ENCODE peak calls at places on chromosomes 13 and 19, in seven cellular contexts. R, K, N, O, E, B and W are unnamed samples.

GRCh38 chr19:57888107-57888493 is 737 bp downstream of the ZNF814 start:
- DNase-seq in R (no peak), K (no peak), N (peak), O (no peak), E (no peak), B (no peak), W (peak)

GRCh38 chr19:46176116-46176860 is 28.2 kb downstream of the IGFL2 start:
- DNase-seq in R (no peak), K (no peak), N (no peak), O (no peak), E (no peak), B (no peak), W (no peak)

GRCh38 chr13:113272791-113273190 is 24.2 kb upstream of the LAMP1 start:
- DNase-seq in R (no peak), K (no peak), N (no peak), O (no peak), E (no peak), B (no peak), W (no peak)

GRCh38 chr13:96053003-96053703 is at the start of gene UGGT2:
- DNase-seq in R (peak), K (peak), N (peak), O (peak), E (peak), B (no peak), W (peak)

GRCh38 chr19:18160792-18161690 is 8.1 kb downstream of the PIK3R2 start:
- DNase-seq in R (no peak), K (peak), N (peak), O (peak), E (no peak), B (peak), W (no peak)

GRCh38 chr19:49686503-49687088 is 2.8 kb upstream of the ADM5 start:
- DNase-seq in R (no peak), K (no peak), N (no peak), O (no peak), E (no peak), B (no peak), W (no peak)

GRCh38 chr13:59609421-59609820 is 554.3 kb downstream of the DIAPH3 start:
- DNase-seq in R (no peak), K (no peak), N (no peak), O (no peak), E (no peak), B (no peak), W (no peak)

GRCh38 chr19:18155095-18156087 is 2.4 kb downstream of the PIK3R2 start:
- DNase-seq in R (no peak), K (no peak), N (no peak), O (no peak), E (no peak), B (no peak), W (no peak)

GRCh38 chr13:43307921-43308433 is 284.6 kb downstream of the DNAJC15 start:
- DNase-seq in R (peak), K (peak), N (peak), O (peak), E (no peak), B (no peak), W (peak)

GRCh38 chr13:114101831-114102520 is 30.4 kb downstream of the RASA3 start:
- DNase-seq in R (no peak), K (peak), N (no peak), O (no peak), E (no peak), B (no peak), W (no peak)

GRCh38 chr13:111625526-111626315 is 305.3 kb downstream of the TEX29 start:
- DNase-seq in R (no peak), K (no peak), N (no peak), O (no peak), E (no peak), B (no peak), W (no peak)

GRCh38 chr13:94967183-94968039 is 255.1 kb upstream of the SOX21 start:
- DNase-seq in R (no peak), K (no peak), N (peak), O (no peak), E (no peak), B (no peak), W (no peak)

GRCh38 chr19:46068345-46069258 is 27.8 kb upstream of the IGFL4 start:
- DNase-seq in R (peak), K (no peak), N (no peak), O (peak), E (no peak), B (no peak), W (peak)

DNA sequence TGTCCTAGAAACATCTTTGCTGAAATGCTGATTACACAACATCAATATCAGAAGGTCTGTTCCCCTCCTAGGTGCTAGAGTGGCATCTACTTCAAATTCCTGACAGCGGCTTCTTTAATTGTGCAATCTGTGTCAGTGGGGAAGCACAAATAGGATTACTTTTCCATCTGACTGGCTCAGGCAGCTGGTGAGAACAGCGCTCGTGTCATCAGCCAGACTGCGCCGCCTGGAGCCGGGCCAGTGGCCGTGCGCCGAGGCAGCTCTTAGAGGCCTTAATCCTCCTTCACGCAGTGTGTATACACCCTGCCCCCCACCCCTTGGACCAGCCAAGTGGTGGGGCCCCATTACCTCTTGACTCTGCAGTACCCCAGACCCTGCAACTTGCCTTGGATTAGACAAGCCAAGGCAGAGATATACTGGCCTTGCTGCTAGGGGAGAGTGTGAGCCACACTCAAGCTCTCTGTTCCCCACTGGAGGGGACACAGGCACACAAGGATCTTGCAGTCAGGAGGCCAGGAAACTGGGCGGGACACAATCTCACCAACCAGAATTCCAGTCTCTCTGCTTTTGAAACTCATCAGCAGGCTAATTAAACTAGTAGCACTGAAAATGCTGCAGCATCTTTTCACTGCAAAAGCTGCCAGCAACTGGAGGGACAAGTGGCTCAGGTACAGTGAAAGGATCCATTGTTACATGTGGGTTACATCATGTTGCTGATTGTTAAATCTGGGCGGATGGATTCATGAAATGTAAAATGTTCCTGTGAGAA is 48.9 kb upstream of the EPHX3 start:
- DNase-seq in R (peak), K (peak), N (no peak), O (peak), E (peak), B (no peak), W (peak)
- TF ChIP-seq CTCF in R (peak), K (peak), N (peak), O (peak), E (peak), B (no peak), W (peak)

DNA sequence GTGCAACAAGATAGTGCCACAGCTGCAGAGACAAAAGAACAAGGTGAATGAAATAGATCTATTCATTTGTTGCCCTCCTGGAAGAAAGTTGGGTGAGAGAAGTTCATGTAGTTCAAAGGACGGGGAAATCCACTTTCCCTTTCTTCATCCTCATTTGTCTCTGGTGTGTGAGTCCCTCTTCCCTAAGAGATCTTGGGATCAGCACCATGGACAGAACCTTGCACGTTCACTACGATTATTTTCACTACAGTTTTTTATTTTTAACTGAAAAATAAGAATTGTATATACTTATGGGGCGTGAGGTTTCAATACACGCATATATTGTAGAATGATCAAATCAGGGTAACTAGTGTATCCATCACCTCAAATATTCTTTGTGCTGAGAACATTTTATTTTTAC is 29.2 kb downstream of the NLRP5 start:
- DNase-seq in R (no peak), K (no peak), N (peak), O (no peak), E (no peak), B (no peak), W (no peak)
- H3K4me3 ChIP-seq in R (no peak), K (no peak), N (no peak), O (no peak), E (no peak), B (no peak), W (no peak)

DNA sequence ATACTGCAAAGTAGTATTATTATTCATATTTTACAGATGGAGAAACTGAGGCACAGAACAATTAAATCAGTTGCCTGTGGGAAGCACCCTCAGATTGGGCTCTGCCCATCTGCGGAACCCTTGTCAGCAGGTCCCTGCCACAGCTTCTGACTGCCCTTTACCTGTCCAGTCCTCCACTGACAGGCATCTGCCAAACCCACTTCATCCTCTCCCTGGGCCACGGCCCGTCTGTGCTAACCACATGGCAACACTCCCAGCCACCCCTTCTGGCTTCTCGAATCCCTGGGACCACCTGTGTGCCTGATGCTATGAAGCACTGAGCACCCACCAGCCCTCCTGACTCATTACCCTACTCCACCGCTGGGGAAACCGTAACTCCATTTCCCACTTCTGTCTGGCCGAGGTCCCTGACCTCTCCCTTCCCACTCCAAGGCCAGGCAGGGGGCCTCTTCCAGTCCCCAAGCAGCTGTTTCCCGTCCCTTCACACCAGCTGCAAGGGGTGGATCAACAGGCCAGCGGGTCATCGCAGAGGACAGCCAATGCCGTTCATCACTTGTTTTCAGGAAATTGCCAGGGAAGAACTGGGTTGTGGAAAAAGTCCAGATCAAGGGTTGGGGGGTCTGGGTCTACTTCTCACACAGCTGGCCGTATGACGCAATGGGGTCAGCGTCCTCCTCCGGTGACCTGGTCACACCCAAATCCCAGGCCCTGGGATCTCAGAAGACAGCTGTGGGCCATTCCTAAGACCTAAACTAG is 2.5 kb downstream of the KANK3 start:
- DNase-seq in R (no peak), K (peak), N (no peak), O (no peak), E (peak), B (no peak), W (no peak)
- TF ChIP-seq CTCF in R (peak), K (peak), N (peak), O (peak), E (peak), B (no peak), W (no peak)

GRCh38 chr19:53101518-53101917 is 1.7 kb downstream of the ZNF160 start:
- DNase-seq in R (no peak), K (no peak), N (no peak), O (peak), E (no peak), B (no peak), W (no peak)
- H3K4me3 ChIP-seq in R (peak), K (peak), N (peak), O (no peak), E (no peak), B (no peak), W (no peak)

GRCh38 chr13:73224708-73225107 is 165.9 kb downstream of the KLF5 start:
- DNase-seq in R (no peak), K (no peak), N (no peak), O (peak), E (no peak), B (no peak), W (peak)

GRCh38 chr13:73225983-73226382 is 167.2 kb downstream of the KLF5 start:
- DNase-seq in R (no peak), K (no peak), N (no peak), O (no peak), E (no peak), B (no peak), W (no peak)

GRCh38 chr13:73230714-73231113 is 171.9 kb downstream of the KLF5 start:
- DNase-seq in R (no peak), K (no peak), N (no peak), O (no peak), E (no peak), B (no peak), W (peak)

GRCh38 chr13:73231456-73231855 is 172.7 kb downstream of the KLF5 start:
- DNase-seq in R (no peak), K (no peak), N (no peak), O (no peak), E (no peak), B (no peak), W (no peak)

DNA sequence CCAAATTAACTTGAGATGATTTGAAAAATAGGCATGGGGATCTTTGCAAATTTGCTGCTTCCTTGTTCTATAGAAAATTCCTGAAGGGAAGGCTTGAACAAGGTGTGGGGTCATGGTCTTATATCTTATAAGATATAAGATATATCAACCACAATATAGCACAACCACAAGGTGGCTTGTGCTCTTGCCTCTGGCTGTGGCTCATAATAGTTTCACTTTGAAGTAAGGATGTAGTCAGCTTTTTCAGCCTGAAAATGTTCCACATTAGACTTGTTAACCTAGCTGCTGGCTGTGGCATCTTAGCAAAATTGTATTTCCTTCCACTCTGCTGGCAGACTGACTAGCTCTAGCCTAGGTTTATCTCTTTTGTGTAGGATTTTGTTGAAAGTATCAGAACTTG is 169.7 kb downstream of the KLF5 start:
- DNase-seq in R (no peak), K (no peak), N (no peak), O (peak), E (no peak), B (no peak), W (peak)
- TF ChIP-seq CTCF in R (peak), K (no peak), N (no peak), O (no peak), E (peak), B (no peak), W (peak)

DNA sequence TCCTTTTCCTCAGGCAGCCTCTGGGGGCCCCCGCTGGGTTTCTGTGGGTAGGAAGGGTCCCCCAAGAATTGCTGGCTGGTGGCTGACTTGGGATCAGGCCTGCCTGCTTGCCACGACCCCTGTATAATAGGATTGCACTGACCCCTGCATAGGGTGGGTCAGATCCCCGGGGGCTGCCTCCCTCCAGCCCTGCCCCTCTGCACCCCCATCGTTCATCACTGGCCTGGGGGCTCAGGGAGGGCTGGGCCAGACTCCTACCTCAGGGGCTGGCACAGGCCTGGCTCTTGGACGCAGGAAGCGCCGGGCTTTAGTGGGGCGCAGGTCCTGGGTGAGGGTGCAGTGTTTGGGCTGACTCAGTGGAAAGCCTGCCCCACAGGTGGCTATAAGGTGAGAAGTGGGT is 10.6 kb downstream of the NDUFB7 start:
- DNase-seq in R (no peak), K (no peak), N (no peak), O (no peak), E (no peak), B (no peak), W (no peak)
- H3K4me3 ChIP-seq in R (no peak), K (no peak), N (no peak), O (no peak), E (no peak), B (no peak), W (no peak)

GRCh38 chr19:13079542-13079986 is 23.1 kb downstream of the LYL1 start:
- DNase-seq in R (no peak), K (peak), N (no peak), O (peak), E (no peak), B (no peak), W (peak)
- TF ChIP-seq CTCF in R (no peak), K (no peak), N (no peak), O (no peak), E (no peak), B (no peak), W (no peak)

GRCh38 chr19:5091576-5092215 is 122.8 kb downstream of the KDM4B start:
- DNase-seq in R (no peak), K (no peak), N (no peak), O (no peak), E (no peak), B (no peak), W (no peak)
- H3K4me3 ChIP-seq in R (no peak), K (no peak), N (no peak), O (no peak), E (no peak), B (no peak), W (no peak)

GRCh38 chr13:32023698-32024097 is 7.9 kb upstream of the FRY start:
- DNase-seq in R (no peak), K (no peak), N (no peak), O (no peak), E (no peak), B (no peak), W (no peak)
- TF ChIP-seq CTCF in R (peak), K (no peak), N (peak), O (peak), E (no peak), B (no peak), W (no peak)

DNA sequence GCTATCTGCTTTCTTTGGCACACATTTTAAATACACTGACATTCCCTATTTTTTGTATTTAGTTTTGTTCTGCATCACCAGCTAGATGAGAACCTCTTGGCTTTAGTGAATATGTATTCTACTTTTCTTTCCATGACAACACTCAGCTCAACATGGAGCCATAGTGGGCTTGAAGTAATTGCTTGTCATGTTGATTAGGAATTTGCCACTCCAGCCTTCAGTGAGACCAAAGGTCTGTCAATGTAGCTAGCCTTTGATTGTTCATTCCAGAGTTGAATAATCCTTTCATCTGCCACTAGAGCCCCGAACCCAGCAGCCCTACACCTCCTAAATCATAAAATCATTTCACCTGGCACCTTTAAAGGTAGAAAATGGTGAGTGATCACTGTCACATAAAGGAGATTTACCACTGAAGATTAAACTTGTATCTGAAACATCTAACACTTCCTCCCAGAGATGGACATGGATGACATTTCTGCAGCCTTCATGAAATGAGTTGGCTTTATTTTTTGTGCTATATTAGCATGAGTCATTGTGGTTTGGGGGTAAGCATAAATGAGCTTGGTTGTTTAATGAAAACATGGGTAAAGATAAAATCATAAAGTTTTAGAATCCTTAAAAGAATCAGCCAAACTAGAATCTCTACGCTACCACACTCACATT is 29.2 kb upstream of the GARRE1 start:
- DNase-seq in R (no peak), K (no peak), N (no peak), O (peak), E (no peak), B (no peak), W (peak)
- H3K4me3 ChIP-seq in R (no peak), K (no peak), N (no peak), O (no peak), E (no peak), B (no peak), W (no peak)